ENCODE peak calls at places on chromosomes 6 and 20, in four cellular contexts. N is SK-N-SH, G is H1, M is WTC11. H is an unnamed sample.

GRCh38 chr20:24442909-24443308 is 26.5 kb upstream of the SYNDIG1 start:
- DNase-seq in N (no peak), M (no peak), G (no peak), H (no peak)

GRCh38 chr6:6892706-6893601 is 214.8 kb upstream of the RREB1 start:
- DNase-seq in G (no peak), M (no peak), N (no peak), H (no peak)

GRCh38 chr6:110731196-110731595 is 84.1 kb downstream of the CDK19 start:
- DNase-seq in G (no peak), M (no peak), N (no peak), H (no peak)

GRCh38 chr6:9370480-9370879 is 935.1 kb upstream of the SLC35B3 start:
- DNase-seq in M (no peak), G (no peak), N (no peak), H (no peak)

GRCh38 chr6:11168091-11168635 is 56.6 kb upstream of the ERVFRD-1 start:
- DNase-seq in M (no peak), G (no peak), N (no peak), H (no peak)

GRCh38 chr6:37103169-37104039 is 66.5 kb upstream of the PIM1 start:
- DNase-seq in N (peak; percentile 63), G (no peak), M (peak; percentile 58), H (peak; percentile 96)

GRCh38 chr20:12893019-12893418 is 115.8 kb upstream of the SPTLC3 start:
- DNase-seq in N (no peak), G (no peak), M (no peak), H (no peak)

GRCh38 chr6:27604986-27605385 is 132.1 kb upstream of the ZNF184 start:
- DNase-seq in M (no peak), G (no peak), N (no peak), H (peak; percentile 64)

GRCh38 chr6:69487688-69488087 is 309.1 kb downstream of the LMBRD1 start:
- DNase-seq in G (no peak), M (no peak), N (no peak), H (peak; percentile 17)

GRCh38 chr6:4560225-4561077 is 215.8 kb upstream of the CDYL start:
- DNase-seq in G (no peak), N (no peak), M (no peak), H (no peak)

GRCh38 chr6:77178821-77179220 is 284.5 kb downstream of the HTR1B start:
- DNase-seq in M (no peak), G (no peak), N (no peak), H (no peak)

GRCh38 chr6:148653138-148653776 is 93.6 kb upstream of the UST start:
- DNase-seq in N (no peak), G (no peak), M (no peak), H (no peak)

GRCh38 chr20:6623989-6624388 is 143.5 kb upstream of the BMP2 start:
- DNase-seq in M (no peak), G (no peak), N (no peak), H (no peak)

GRCh38 chr6:39280247-39280731 is 33.9 kb downstream of the KCNK17 start:
- DNase-seq in N (no peak), G (no peak), M (no peak), H (peak; percentile 42)

DNA sequence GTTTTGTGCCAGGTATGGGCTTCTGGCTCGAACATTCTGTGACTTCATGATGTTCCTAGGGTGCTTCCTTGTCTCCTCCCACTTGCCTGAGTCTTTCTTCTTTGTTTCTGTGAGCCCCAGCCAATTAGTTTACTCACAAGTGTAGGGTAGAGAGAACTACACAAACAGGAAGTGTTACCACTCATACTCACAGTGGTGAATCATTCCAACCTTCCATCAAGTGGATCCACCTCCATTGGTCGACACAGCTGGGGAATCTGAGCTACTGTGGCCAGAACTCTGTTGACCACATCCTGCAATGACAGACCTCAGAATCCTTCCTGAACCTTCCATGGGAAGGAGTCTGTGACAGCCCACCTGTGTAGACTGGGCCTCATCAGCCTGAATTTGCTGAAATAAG is 76.8 kb downstream of the UNC5CL start:
- DNase-seq in M (no peak), N (no peak), G (no peak), H (peak; percentile 7)
- TF ChIP-seq TEAD4 in M (no peak), N (no peak), G (no peak), H (no peak)

DNA sequence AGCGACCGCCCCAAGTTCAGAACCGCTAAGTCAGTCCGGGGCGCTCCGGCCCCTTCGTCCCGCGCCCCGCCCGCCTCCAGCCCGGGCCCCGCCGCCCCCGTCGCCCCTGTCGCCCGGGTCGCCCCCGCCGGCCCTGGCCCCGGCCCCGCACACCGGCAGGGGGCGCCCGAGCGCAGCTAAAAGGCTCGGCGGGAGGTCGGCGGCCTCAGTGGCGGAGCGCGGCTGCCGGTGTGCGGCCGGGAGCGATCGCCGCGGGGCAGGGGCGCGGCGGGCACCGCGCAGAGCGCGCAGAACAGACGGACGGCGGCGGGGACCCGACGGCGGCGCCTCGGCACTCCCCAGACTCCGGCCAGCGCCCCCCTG is at the start of gene FNDC1:
- DNase-seq in G (no peak), M (peak; percentile 63), N (peak; percentile 90), H (peak; percentile 84)
- TF ChIP-seq TEAD4 in G (no peak), M (no peak), N (no peak), H (no peak)

GRCh38 chr6:153790048-153790447 is 249.0 kb upstream of the OPRM1 start:
- DNase-seq in M (peak; percentile 12), G (no peak), N (peak; percentile 20), H (no peak)
- TF ChIP-seq TEAD4 in M (no peak), G (no peak), N (no peak), H (no peak)

GRCh38 chr6:123598011-123598410 is 38.7 kb downstream of the TRDN start:
- DNase-seq in N (no peak), M (no peak), G (no peak), H (no peak)
- TF ChIP-seq TEAD4 in N (no peak), M (no peak), G (no peak), H (no peak)

GRCh38 chr6:32967151-32968091 is 973 bp upstream of the BRD2 start:
- DNase-seq in M (peak; percentile 43), G (no peak), N (peak; percentile 49), H (peak; percentile 90)

GRCh38 chr6:32963870-32964269 is 4.5 kb upstream of the BRD2 start:
- DNase-seq in N (no peak), M (no peak), G (no peak), H (no peak)

GRCh38 chr6:32964776-32965175 is 3.6 kb upstream of the BRD2 start:
- DNase-seq in G (no peak), N (no peak), M (no peak), H (no peak)

GRCh38 chr6:32968093-32968769 is at the start of gene BRD2:
- DNase-seq in N (peak; percentile 93), M (peak; percentile 94), G (no peak), H (peak; percentile 95)

DNA sequence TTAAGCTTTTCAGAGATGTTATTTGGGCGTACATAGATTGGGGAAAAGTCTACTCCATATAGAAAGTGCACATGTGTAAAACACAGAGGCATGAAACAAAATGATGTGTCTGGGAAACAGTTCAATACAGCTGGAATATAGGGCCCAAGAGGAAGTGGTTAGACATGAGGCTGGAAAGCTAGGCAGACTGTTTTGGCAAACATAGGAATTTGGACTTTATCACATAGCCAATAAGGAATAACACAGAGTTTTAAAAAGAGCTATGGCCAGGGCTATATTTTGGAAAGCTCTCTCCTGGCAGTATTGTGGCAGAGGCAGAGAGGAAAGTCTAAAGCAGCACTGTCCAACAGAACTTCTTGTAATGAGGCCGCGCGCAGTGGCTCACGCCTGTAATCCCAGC is 2.5 kb upstream of the BRD2 start:
- DNase-seq in M (no peak), N (no peak), G (no peak), H (no peak)
- TF ChIP-seq TEAD4 in M (no peak), N (no peak), G (no peak), H (no peak)